ENCODE peak calls at places on chromosomes 7 and 10, in seven cellular contexts. S is H1, Z is K562, I is HepG2, F is GM12892, T is SK-N-SH, H is GM12878. C is an unnamed sample.
A peak's percentile ranks its signal among the peaks of the same experiment; 100 is the strongest.

GRCh38 chr10:113179270-113179669 is 229.2 kb downstream of the TCF7L2 start:
- DNase-seq in F (no peak), Z (no peak), H (no peak), T (no peak), S (no peak), I (no peak), C (no peak)

GRCh38 chr10:21090609-21091082 is 193.5 kb upstream of the NEBL start:
- DNase-seq in F (no peak), I (no peak), Z (no peak), H (no peak), T (no peak), S (no peak), C (no peak)

GRCh38 chr10:95394161-95394880 is 103.5 kb upstream of the PDLIM1 start:
- DNase-seq in Z (peak; percentile 59), I (peak; percentile 20), F (no peak), T (no peak), H (peak; percentile 55), S (no peak), C (no peak)

GRCh38 chr7:116698930-116699722 is 27.1 kb downstream of the MET start:
- DNase-seq in I (no peak), T (no peak), F (no peak), Z (no peak), S (no peak), H (no peak), C (no peak)

GRCh38 chr7:15686957-15687644 is 618 bp upstream of the MEOX2 start:
- DNase-seq in F (no peak), T (peak; percentile 17), Z (no peak), H (no peak), S (no peak), I (no peak), C (no peak)

GRCh38 chr10:3749597-3750351 is 35.2 kb downstream of the KLF6 start:
- DNase-seq in I (peak; percentile 31), S (no peak), F (no peak), T (no peak), Z (no peak), H (no peak), C (no peak)

GRCh38 chr10:71817831-71818268 is 33.2 kb downstream of the PSAP start:
- DNase-seq in I (no peak), H (no peak), Z (no peak), F (no peak), T (no peak), S (no peak), C (no peak)

GRCh38 chr7:121447191-121447920 is 51.2 kb upstream of the FAM3C start:
- DNase-seq in T (no peak), H (no peak), S (no peak), I (no peak), F (no peak), Z (no peak), C (no peak)

GRCh38 chr7:22464299-22464698 is 35.7 kb downstream of the STEAP1B start:
- DNase-seq in H (no peak), I (no peak), F (no peak), Z (no peak), T (no peak), S (no peak), C (no peak)

GRCh38 chr7:150965273-150965830 is 12.8 kb downstream of the KCNH2 start:
- DNase-seq in T (no peak), F (no peak), H (no peak), I (no peak), S (no peak), Z (no peak), C (no peak)

GRCh38 chr10:80187465-80188409 is 17.6 kb downstream of the ANXA11 start:
- DNase-seq in S (no peak), T (no peak), H (peak; percentile 56), I (peak; percentile 13), F (peak; percentile 62), Z (peak; percentile 60), C (peak; percentile 53)

GRCh38 chr10:33277135-33277536 is 57.3 kb downstream of the NRP1 start:
- DNase-seq in S (no peak), I (no peak), F (no peak), Z (no peak), H (no peak), T (peak; percentile 72), C (no peak)

GRCh38 chr10:13890617-13891541 is 304.1 kb downstream of the PRPF18 start:
- DNase-seq in I (no peak), Z (no peak), F (no peak), T (peak; percentile 69), H (no peak), S (no peak), C (no peak)

DNA sequence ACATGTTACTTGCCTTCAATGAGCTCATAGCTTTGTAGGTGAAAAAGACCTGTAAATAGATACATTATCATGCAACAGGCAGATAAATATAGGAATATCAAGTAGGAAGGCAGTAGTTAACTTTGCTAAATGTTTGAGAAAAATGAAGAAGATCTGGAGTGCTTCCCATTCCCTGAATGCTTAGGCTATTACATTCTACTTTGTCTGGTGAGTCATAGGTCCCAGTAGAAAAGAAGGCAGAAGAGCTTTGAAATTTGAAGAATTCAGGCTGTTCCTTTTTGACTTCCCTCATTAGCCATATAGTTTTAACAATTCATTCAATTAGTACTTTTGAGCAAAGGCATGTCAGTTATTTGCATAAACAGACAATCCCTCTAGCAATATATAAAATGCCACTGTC is 874.9 kb downstream of the REEP3 start:
- DNase-seq in Z (no peak), H (no peak), T (no peak), I (no peak), S (no peak), F (no peak), C (no peak)
- TF ChIP-seq TAF1 in Z (no peak), H (no peak), T (no peak), I (no peak), S (no peak), F (no peak), C (no peak)

GRCh38 chr10:18082381-18082780 is 57.8 kb upstream of the CACNB2 start:
- DNase-seq in S (no peak), T (no peak), H (no peak), F (no peak), I (no peak), Z (no peak), C (no peak)

GRCh38 chr10:18075881-18076280 is 64.3 kb upstream of the CACNB2 start:
- DNase-seq in H (no peak), F (no peak), Z (no peak), S (no peak), T (no peak), I (no peak), C (no peak)

GRCh38 chr10:18079665-18080295 is 60.4 kb upstream of the CACNB2 start:
- DNase-seq in H (no peak), S (no peak), Z (no peak), I (no peak), T (no peak), F (no peak), C (no peak)
- TF ChIP-seq TAF1 in H (no peak), S (no peak), Z (no peak), I (no peak), T (no peak), F (no peak), C (no peak)

DNA sequence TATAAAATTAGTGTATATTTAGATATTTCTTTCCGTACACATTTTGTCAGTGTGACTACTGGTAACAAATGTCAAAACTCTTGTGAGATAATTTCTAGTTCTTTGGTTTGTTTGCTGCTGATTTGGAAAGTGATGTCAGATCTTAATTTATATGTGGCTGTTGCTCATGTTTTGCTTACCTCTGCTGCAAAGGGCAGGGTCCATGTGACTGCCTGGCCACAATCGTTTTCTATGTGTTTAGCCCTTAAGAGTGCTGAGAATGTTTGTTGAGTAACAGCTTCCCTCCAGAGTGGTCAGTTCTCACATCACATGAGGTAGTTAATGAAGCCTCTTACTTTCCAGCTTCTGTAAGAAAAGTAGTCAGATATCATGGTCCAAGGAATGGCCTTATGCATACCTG is 4.2 kb downstream of the NRBF2 start:
- DNase-seq in S (no peak), Z (no peak), H (no peak), F (no peak), T (no peak), I (peak; percentile 66), C (no peak)
- TF ChIP-seq TAF1 in S (no peak), Z (no peak), H (no peak), F (no peak), T (no peak), I (no peak), C (no peak)

DNA sequence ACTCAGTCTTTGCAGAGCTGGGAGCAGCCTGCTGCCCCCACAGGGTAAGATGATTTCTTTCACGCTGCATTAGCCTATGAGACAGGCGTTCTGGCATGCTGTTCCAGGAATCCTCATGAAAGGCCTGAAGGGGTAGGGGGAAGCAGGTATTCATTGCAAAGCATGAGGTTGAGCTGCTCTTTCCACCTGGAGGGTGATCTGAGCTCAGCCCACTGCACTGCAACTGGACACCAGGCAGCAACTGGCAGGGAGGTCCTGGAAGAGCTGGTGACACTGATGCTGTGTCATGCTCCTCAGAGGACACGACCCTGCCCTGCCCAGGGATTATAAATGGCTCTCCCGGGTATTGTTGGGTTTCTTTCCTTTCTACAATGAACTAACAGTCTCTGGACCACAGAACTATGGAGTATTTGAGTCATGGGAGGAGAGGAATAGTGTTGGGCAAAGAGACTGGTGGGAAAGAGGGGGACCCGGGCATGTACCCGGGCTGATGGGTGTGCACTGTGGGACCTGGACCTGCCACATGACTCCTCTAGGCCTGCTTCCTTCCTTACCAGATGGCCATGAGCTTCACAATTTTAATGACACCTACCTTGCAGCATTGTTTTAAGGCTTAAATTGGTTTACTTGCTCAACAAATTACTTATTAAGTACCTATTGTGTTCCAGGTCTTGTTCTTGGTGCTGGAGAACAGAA is 24.3 kb downstream of the SLC25A28 start:
- DNase-seq in Z (no peak), I (no peak), H (no peak), T (no peak), F (no peak), S (peak; percentile 13), C (no peak)
- TF ChIP-seq TAF1 in Z (no peak), I (no peak), H (no peak), T (no peak), F (no peak), S (no peak), C (no peak)

GRCh38 chr7:122584852-122585251 is 114.1 kb downstream of the RNF133 start:
- DNase-seq in H (no peak), Z (no peak), I (no peak), S (no peak), F (no peak), T (no peak), C (no peak)

DNA sequence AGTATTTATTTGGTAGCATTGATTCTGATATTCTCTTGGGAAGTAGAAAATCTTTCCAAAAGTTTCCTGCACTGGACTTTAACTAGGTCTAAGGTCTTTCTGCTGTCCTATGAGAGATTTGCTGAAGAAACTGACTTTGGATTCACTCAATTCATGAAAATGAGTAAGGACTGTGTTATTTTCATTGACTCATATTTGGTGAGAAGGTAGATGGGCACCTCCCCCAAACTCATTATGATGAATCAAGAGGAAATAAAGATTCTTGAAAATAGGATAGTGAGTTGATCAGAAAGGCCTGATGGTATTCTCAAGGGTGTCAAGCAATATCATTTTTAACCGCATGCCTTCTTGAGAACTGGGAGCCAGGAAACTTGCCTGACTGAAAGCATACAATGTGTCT is 110.3 kb downstream of the RNF133 start:
- DNase-seq in S (no peak), F (no peak), T (no peak), H (no peak), I (no peak), Z (no peak), C (no peak)
- TF ChIP-seq TAF1 in S (no peak), F (no peak), T (no peak), H (no peak), I (no peak), Z (no peak), C (no peak)

C was measured in GM12891.